ENCODE peak calls at places on chromosomes 16 and 17, in four cellular contexts. R is DND-41, A is HCT116, O is GM23338. T is an unnamed sample.

GRCh38 chr16:82655315-82655714 is 28.5 kb downstream of the CDH13 start:
- DNase-seq in R (peak), A (no peak), O (no peak), T (no peak)

GRCh38 chr17:2158011-2158410 is 103.1 kb downstream of the HIC1 start:
- DNase-seq in A (no peak), O (no peak), R (no peak), T (peak)

GRCh38 chr17:57606111-57606875 is 138.8 kb downstream of the CCDC182 start:
- DNase-seq in R (no peak), A (no peak), O (no peak), T (no peak)

GRCh38 chr16:7744546-7745294 is 412.1 kb downstream of the RBFOX1 start:
- DNase-seq in O (no peak), A (no peak), R (no peak), T (no peak)

GRCh38 chr17:28396635-28397239 is 9.3 kb downstream of the SLC46A1 start:
- DNase-seq in A (no peak), R (no peak), O (peak), T (no peak)

GRCh38 chr17:75271233-75271954 is 363 bp upstream of the MIF4GD start:
- DNase-seq in A (no peak), R (peak), O (peak), T (peak)

GRCh38 chr17:364308-364707 is 11.7 kb upstream of the RPH3AL start:
- DNase-seq in O (no peak), A (no peak), R (no peak), T (no peak)

GRCh38 chr16:55021595-55022475 is 91.2 kb downstream of the IRX5 start:
- DNase-seq in O (peak), A (peak), R (peak), T (peak)

GRCh38 chr17:81025065-81025751 is 9.7 kb upstream of the BAIAP2 start:
- DNase-seq in O (no peak), A (no peak), R (no peak), T (no peak)

GRCh38 chr17:74512041-74512440 is 19.2 kb downstream of the CD300LB start:
- DNase-seq in R (no peak), O (no peak), A (no peak), T (no peak)

GRCh38 chr17:33038740-33039139 is 47.1 kb downstream of the SPACA3 start:
- DNase-seq in O (peak), R (peak), A (peak), T (peak)

GRCh38 chr16:2743007-2743810 is 9.2 kb upstream of the SRRM2 start:
- DNase-seq in R (no peak), A (no peak), O (no peak), T (no peak)

GRCh38 chr17:59397316-59398073 is 66.0 kb downstream of the YPEL2 start:
- DNase-seq in O (no peak), R (no peak), A (no peak), T (no peak)

GRCh38 chr17:2549392-2550211 is 37.9 kb upstream of the METTL16 start:
- DNase-seq in O (peak), R (no peak), A (no peak), T (no peak)

DNA sequence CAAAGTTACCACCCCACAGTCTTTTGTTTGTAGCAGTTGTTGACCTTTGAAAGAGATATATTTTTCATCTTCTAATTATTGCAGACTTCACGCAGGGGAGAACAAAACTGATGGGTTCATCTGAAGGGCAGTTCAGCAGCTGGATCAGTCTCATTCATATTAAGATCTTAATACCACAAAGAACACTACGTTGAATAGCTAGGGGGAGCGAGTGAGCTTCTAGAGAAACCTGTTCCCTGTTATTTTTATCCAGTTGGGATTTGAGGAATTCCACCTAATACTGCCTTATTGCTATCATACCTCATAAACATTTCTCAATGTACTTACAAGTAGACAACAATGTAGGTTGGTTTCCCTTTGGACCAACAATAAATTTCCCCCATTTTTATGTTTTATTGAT is 306.1 kb upstream of the KIF2B start:
- DNase-seq in R (no peak), A (no peak), O (peak), T (no peak)
- TF ChIP-seq CTCF in R (no peak), A (no peak), O (peak), T (no peak)

GRCh38 chr16:15967223-15967546 is 17.8 kb downstream of the ABCC1 start:
- DNase-seq in A (no peak), O (no peak), R (no peak), T (no peak)
- H3K27ac ChIP-seq in A (peak), O (peak), R (no peak), T (peak)

GRCh38 chr17:7242717-7243576 is 698 bp upstream of the GABARAP start:
- DNase-seq in A (peak), R (peak), O (peak), T (peak)
- TF ChIP-seq CTCF in A (no peak), R (no peak), O (no peak), T (no peak)

DNA sequence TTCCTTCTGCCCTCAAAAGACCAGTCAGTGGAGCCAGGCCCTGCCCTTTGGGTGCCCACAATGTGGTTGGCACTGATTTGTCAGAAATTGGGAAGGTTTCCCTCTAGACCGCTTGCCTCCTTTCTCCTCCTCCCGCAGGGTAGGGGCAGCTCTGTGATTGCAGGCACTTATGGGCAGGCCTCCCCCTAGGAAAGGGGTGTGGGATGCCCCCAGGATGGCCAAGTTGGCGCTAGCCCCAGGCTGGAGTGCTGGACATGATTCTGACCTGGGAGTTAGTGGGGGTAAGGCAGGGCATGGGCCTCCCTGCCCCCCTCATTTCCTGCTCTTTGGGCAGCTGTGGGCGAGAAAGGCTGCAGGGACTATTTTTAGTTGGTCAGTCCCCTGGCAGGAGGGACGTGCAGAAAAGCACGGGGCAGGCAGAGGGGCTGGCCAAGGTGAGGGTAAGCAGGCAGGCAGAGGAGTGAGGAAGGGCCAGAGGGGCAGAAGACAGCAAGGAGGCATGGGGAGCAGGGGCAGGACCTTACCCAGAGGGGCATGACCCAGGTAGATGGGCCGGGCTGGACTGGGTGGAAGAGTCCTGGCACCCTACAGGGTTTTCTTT is 3.3 kb downstream of the RARA start:
- DNase-seq in O (no peak), R (no peak), A (no peak), T (no peak)
- H3K27ac ChIP-seq in O (no peak), R (no peak), A (peak), T (peak)

DNA sequence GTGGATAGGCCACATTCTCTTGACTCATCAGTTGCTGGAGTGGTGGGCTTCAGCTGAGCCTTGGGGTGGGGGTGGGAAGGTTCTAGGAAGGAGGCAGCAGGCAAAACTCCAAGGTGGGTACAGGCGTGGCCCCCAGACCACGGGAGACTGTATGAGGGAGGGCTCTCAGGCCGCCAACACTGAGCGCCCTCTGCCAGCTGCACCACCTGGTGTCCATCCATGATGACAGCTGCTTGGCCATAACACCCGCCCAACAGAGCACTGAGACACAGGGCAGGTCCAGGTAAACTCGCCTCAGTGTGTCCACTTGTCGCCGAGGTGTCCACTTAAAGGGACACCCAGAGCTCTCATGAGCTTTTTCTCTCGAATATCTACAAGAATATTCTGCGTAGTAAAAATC is 133.5 kb downstream of the C16orf95 start:
- DNase-seq in R (no peak), O (no peak), A (no peak), T (no peak)
- TF ChIP-seq CTCF in R (no peak), O (no peak), A (peak), T (no peak)

GRCh38 chr17:50210249-50211225 is 9.1 kb upstream of the COL1A1 start:
- DNase-seq in O (peak), R (no peak), A (no peak), T (peak)

GRCh38 chr17:50212121-50212843 is 10.9 kb upstream of the COL1A1 start:
- DNase-seq in R (no peak), O (no peak), A (no peak), T (no peak)

GRCh38 chr17:50214986-50215730 is 13.7 kb upstream of the COL1A1 start:
- DNase-seq in R (no peak), O (no peak), A (no peak), T (no peak)

GRCh38 chr17:50211249-50212120 is 10.1 kb upstream of the COL1A1 start:
- DNase-seq in O (no peak), R (no peak), A (no peak), T (no peak)

GRCh38 chr17:50213026-50214015 is 11.9 kb upstream of the COL1A1 start:
- DNase-seq in O (peak), R (peak), A (no peak), T (no peak)
- H3K27ac ChIP-seq in O (no peak), R (no peak), A (no peak), T (no peak)

DNA sequence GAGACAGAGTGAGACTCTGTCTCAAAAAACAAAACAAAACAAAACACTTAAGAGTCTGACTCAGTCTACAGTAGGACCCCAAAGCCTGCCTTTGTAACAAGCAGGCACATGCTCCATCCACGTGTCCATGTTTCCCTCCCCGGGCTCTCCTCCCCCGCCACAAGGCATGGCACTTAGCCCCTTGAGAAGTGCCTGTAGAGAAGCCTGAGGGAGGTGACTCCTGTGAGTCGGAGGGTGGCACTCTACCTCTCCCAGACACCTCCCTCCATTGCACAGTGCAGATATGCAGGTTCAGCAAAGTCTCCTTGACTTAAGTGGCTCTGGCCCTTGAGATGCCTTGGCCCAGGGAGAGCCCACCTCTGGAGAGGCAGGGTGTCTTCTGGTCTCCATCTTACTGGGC is 6.8 kb downstream of the FHOD1 start:
- DNase-seq in O (no peak), A (no peak), R (no peak), T (no peak)
- TF ChIP-seq CTCF in O (no peak), A (no peak), R (no peak), T (no peak)

T was measured in RWPE1.